ENCODE peak calls at places on chromosomes 6 and 20, in eight cellular contexts. R, S, J, G, C, W, X and Q are unnamed samples.

GRCh38 chr6:64010646-64011045 is 375.0 kb downstream of the PHF3 start:
- DNase-seq in W (no peak), R (no peak), C (no peak), S (no peak), G (no peak), X (no peak), J (no peak), Q (no peak)

GRCh38 chr6:170253226-170253909 is 37.5 kb downstream of the DLL1 start:
- DNase-seq in R (no peak), J (no peak), G (no peak), S (no peak), W (no peak), X (no peak), C (no peak), Q (no peak)

GRCh38 chr6:148954934-148955915 is 208.4 kb downstream of the UST start:
- DNase-seq in R (no peak), S (no peak), X (no peak), G (peak), C (peak), W (peak), J (no peak), Q (no peak)

GRCh38 chr6:111950661-111951426 is 77.6 kb upstream of the FYN start:
- DNase-seq in C (peak), S (no peak), R (no peak), W (no peak), X (no peak), J (no peak), G (peak), Q (no peak)

GRCh38 chr6:80607814-80608391 is 501.4 kb downstream of the BCKDHB start:
- DNase-seq in J (peak), X (peak), W (no peak), S (no peak), R (peak), C (peak), G (peak), Q (peak)

GRCh38 chr20:11158589-11158988 is 484.8 kb upstream of the JAG1 start:
- DNase-seq in X (no peak), R (no peak), J (no peak), C (no peak), G (no peak), S (no peak), W (no peak), Q (no peak)

GRCh38 chr20:47466193-47466592 is 35.5 kb upstream of the NCOA3 start:
- DNase-seq in C (peak), G (no peak), S (no peak), J (no peak), R (no peak), X (no peak), W (no peak), Q (no peak)

GRCh38 chr6:47097092-47097945 is 55.2 kb upstream of the ADGRF1 start:
- DNase-seq in X (peak), G (peak), S (peak), W (peak), R (peak), J (peak), C (peak), Q (peak)

GRCh38 chr6:158517581-158517980 is 42.3 kb upstream of the TMEM181 start:
- DNase-seq in X (no peak), R (no peak), C (no peak), S (no peak), J (peak), W (no peak), G (no peak), Q (peak)

DNA sequence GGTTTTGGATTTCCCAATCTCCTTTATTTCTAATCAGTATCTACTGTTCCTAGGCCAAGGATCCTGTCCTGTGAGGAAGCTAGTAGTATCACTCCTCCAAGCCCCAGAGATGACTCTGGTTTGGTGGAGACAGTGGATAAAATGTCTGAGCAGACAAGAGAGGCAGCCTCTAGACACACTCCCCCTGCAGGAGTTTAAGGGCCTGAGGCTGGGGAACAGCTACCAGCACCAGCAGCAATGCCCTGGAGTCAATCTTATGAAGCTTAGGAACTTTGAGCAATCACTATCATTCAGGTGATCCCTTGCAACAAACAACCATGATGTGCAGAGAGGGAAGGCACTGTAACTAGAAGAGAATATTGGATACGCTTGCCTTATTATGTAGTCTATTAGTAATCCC is 384.7 kb upstream of the ID4 start:
- DNase-seq in X (no peak), R (peak), W (peak), J (no peak), C (no peak), S (no peak), G (no peak), Q (no peak)
- TF ChIP-seq CTCF in X (no peak), R (peak), W (no peak), J (peak), C (no peak), S (no peak), G (no peak), Q (no peak)

GRCh38 chr6:24287239-24287638 is 70.6 kb downstream of the DCDC2 start:
- DNase-seq in S (no peak), C (no peak), W (no peak), R (no peak), G (no peak), X (no peak), J (no peak), Q (no peak)

GRCh38 chr6:24284006-24284405 is 73.9 kb downstream of the DCDC2 start:
- DNase-seq in J (no peak), W (no peak), R (no peak), G (no peak), X (no peak), C (no peak), S (no peak), Q (no peak)

DNA sequence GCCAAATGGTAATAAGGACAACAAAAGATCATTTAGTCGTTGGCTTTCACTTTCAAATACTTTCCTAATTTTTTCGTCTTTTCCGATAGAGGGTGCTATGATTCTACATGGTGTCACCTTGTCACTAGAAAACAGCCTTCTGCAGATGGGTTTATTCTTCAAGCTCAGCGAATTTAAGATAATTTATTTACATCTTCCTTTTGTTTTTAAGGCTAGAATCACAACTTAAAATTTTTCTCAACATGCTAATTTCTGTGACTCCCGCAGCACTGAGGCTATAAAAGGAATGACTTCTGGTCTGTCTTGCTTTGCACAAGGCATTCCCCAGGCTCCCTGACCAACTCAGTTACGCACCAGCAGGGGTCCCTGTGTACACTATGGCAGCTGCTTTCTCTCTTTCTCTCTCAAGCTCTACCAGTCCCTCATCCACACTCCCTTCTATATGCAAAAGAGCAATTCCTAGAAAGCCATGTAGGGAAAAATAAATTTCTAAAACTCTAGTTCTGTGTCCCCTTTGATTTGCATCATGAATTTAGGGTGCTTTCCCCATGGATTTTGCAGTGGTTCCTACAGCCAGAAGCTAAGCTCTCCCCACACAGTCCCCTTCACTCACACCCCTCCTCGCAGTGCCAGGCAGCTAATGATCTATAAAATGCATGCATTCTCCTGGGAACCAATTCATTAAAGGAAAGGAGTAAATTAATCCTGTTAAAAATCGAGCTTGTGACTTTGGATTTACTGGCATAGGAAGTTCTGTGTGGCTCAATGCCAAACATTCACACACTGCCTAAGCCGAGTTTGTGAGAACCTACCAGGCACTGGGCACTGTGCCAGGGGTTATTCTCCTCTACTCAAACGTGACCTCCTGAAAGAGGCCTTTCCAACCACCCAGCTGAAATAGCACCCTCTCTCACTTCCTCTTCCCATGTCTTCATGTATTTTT is 74.5 kb downstream of the DCDC2 start:
- DNase-seq in C (peak), G (peak), X (peak), W (peak), S (no peak), J (peak), R (peak), Q (peak)
- TF ChIP-seq CTCF in C (peak), G (peak), X (peak), W (peak), S (peak), J (peak), R (peak), Q (peak)

GRCh38 chr6:113181164-113181563 is 676.0 kb upstream of the MARCKS start:
- DNase-seq in G (no peak), J (no peak), S (no peak), W (no peak), C (no peak), R (no peak), X (no peak), Q (no peak)

GRCh38 chr6:113184736-113185135 is 672.4 kb upstream of the MARCKS start:
- DNase-seq in X (peak), R (no peak), J (no peak), C (peak), S (no peak), G (peak), W (no peak), Q (no peak)

GRCh38 chr6:113184291-113184690 is 672.9 kb upstream of the MARCKS start:
- DNase-seq in X (no peak), R (no peak), W (no peak), C (peak), G (peak), S (no peak), J (peak), Q (no peak)

GRCh38 chr6:113185299-113185698 is 671.8 kb upstream of the MARCKS start:
- DNase-seq in C (no peak), J (no peak), W (no peak), G (peak), R (no peak), X (peak), S (no peak), Q (no peak)

DNA sequence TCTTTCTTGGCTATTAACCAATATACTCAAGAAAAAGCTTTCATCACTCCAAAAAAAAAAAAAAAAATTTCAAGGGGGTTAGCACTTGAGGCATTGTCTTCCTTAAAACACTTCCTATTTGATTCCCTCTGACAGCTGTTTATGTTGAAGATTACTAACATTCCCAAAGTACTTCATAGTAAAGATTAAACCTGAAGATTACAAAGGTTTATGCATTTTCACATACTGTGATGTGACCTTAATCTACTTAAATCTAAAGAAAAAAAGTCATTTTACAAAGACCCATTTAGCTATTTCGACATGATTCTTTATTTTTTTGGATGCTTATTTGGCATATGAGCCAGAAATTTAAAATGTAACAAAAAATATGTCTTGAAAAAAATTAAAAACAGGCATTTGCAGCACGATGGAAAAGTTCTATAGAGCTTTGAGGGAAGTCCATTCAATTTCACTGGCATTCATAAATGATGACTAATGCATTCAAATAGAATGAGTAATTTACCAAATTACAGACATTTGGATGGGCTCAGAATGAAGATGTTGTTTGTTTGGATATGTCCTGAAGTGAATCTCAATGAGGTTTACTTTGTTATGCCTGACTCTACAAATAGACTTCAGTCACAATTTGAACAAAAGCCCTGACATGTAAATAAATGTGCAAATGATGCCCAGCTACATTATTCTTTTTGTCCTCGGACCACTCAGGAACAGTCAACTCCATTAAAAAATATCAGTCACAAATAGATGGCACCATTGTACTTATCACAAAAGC is 674.6 kb upstream of the MARCKS start:
- DNase-seq in R (no peak), C (peak), G (peak), S (no peak), X (no peak), J (peak), W (no peak), Q (peak)
- TF ChIP-seq CTCF in R (no peak), C (no peak), G (no peak), S (no peak), X (no peak), J (no peak), W (no peak), Q (peak)

GRCh38 chr6:34243901-34244884 is 4.6 kb downstream of the SMIM29 start:
- DNase-seq in G (peak), S (no peak), R (no peak), X (peak), W (no peak), C (peak), J (peak), Q (peak)
- TF ChIP-seq CTCF in G (peak), S (no peak), R (peak), X (no peak), W (peak), C (peak), J (peak), Q (peak)

GRCh38 chr6:108896111-108896661 is 48.0 kb downstream of the ARMC2 start:
- DNase-seq in C (peak), G (peak), R (no peak), X (no peak), S (no peak), W (no peak), J (peak), Q (no peak)
- TF ChIP-seq CTCF in C (no peak), G (no peak), R (no peak), X (no peak), S (no peak), W (no peak), J (no peak), Q (no peak)

GRCh38 chr20:6055981-6056569 is 2.2 kb upstream of the LRRN4 start:
- DNase-seq in R (no peak), G (no peak), C (no peak), W (no peak), J (no peak), S (no peak), X (no peak), Q (no peak)
- TF ChIP-seq CTCF in R (no peak), G (no peak), C (no peak), W (no peak), J (no peak), S (no peak), X (no peak), Q (no peak)

DNA sequence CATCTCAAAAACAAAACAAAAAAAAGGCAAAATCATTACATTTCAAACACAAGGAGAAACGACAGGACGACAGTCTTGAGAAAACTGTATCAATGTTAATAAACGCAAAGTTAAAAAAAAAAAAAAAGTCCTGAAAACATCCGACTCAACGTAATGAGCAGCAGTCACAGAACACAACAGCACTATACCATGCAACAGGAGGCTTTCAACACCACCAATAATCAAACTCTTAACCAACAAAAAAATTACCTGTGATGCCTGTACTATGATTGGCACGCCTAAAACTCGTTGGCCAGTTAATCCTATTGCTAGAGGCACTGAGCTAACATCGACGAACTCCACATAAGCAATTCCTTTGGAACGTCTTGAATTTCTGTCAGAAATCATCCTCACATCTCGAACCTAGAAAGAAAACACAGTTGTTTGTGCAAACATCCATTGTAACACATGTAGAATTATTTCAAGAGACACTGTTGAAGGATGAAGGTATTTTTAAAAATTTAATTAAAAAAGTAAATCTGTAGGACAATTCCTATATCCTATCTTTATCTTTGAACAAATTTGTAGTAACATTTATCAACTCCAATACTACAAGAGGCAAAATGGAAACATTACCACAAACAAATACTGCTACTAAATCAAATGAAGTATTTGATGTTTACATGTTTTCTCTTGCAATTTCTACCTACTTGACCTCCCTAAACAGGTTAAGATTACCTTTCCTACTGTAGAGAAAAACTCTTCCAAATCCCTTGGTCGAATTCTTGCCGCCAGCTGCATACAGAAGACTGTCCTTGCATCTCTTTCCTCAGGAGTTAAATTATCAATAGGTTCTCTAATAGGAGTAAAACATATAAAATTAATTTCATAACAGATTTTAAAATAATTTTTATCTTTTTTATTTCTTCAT is 17.5 kb downstream of the RBM39 start:
- DNase-seq in W (no peak), C (no peak), J (no peak), R (no peak), G (no peak), X (no peak), S (no peak), Q (no peak)
- TF ChIP-seq CTCF in W (no peak), C (no peak), J (no peak), R (no peak), G (no peak), X (no peak), S (no peak), Q (no peak)